ENCODE peak calls at places on chromosomes 7 and 10, in five cellular contexts. Z, P, I, D and V are unnamed samples.

GRCh38 chr10:60140681-60141632 is 234.6 kb upstream of the CCDC6 start:
- DNase-seq in Z (no peak), P (peak), I (no peak), D (no peak), V (no peak)

GRCh38 chr10:52769966-52770365 is 2.6 kb downstream of the MBL2 start:
- DNase-seq in Z (no peak), P (no peak), I (no peak), D (no peak), V (no peak)

GRCh38 chr7:137877301-137877700 is 30.5 kb upstream of the DGKI start:
- DNase-seq in Z (no peak), P (no peak), I (no peak), D (no peak), V (no peak)

GRCh38 chr10:35433851-35434426 is 97.6 kb downstream of the CCNY start:
- DNase-seq in Z (no peak), P (no peak), I (no peak), D (no peak), V (no peak)

GRCh38 chr10:92387289-92387940 is 96.4 kb downstream of the MARCHF5 start:
- DNase-seq in Z (peak), P (peak), I (no peak), D (no peak), V (no peak)

GRCh38 chr7:149369497-149369896 is 91.4 kb downstream of the ZNF777 start:
- DNase-seq in Z (no peak), P (peak), I (no peak), D (no peak), V (no peak)

GRCh38 chr10:93081834-93082233 is 8.1 kb downstream of the CYP26A1 start:
- DNase-seq in Z (no peak), P (no peak), I (no peak), D (no peak), V (no peak)

GRCh38 chr7:39810204-39810642 is 139.8 kb upstream of the CDK13 start:
- DNase-seq in Z (no peak), P (peak), I (no peak), D (no peak), V (no peak)

GRCh38 chr10:29409241-29410051 is 120.6 kb downstream of the LYZL1 start:
- DNase-seq in Z (peak), P (peak), I (peak), D (peak), V (peak)

GRCh38 chr7:99270702-99271101 is 1.9 kb upstream of the MYH16 start:
- DNase-seq in Z (no peak), P (peak), I (no peak), D (no peak), V (no peak)

GRCh38 chr7:44977304-44977858 is 1.4 kb downstream of the MYO1G start:
- DNase-seq in Z (no peak), P (no peak), I (no peak), D (peak), V (no peak)

GRCh38 chr10:22597142-22597541 is 117.2 kb downstream of the PIP4K2A start:
- DNase-seq in Z (no peak), P (no peak), I (no peak), D (no peak), V (no peak)